ENCODE peak calls at places on chromosomes 3 and 15, in four cellular contexts. Q is GM12878, U is K562, D is HepG2. L is an unnamed sample.
A peak's percentile ranks its signal among the peaks of the same experiment; 100 is the strongest.

GRCh38 chr3:31918179-31919165 is 62.6 kb downstream of the OSBPL10 start:
- DNase-seq in U (no peak), D (no peak), Q (peak; percentile 7), L (no peak)

GRCh38 chr3:1439395-1439794 is 346.6 kb downstream of the CNTN6 start:
- DNase-seq in U (no peak), D (no peak), Q (no peak), L (peak; percentile 17)

GRCh38 chr3:10085738-10086137 is 22.3 kb downstream of the FANCD2OS start:
- DNase-seq in Q (no peak), U (no peak), D (no peak), L (no peak)

GRCh38 chr15:75368689-75369239 is 357 bp upstream of the MAN2C1 start:
- DNase-seq in Q (no peak), U (no peak), D (peak; percentile 87), L (no peak)

GRCh38 chr3:182738583-182739514 is 54.5 kb upstream of the ATP11B start:
- DNase-seq in U (no peak), D (no peak), Q (no peak), L (no peak)

GRCh38 chr15:65569728-65570127 is 39.5 kb downstream of the HACD3 start:
- DNase-seq in D (no peak), U (no peak), Q (no peak), L (no peak)

GRCh38 chr3:147218976-147219375 is 187.4 kb downstream of the ZIC4 start:
- DNase-seq in Q (no peak), D (no peak), U (no peak), L (no peak)

GRCh38 chr3:181017690-181018089 is 28.2 kb upstream of the DNAJC19 start:
- DNase-seq in Q (no peak), U (no peak), D (no peak), L (no peak)

GRCh38 chr15:66800584-66801235 is 98.7 kb downstream of the SMAD6 start:
- DNase-seq in D (no peak), Q (no peak), U (no peak), L (no peak)

GRCh38 chr3:173770011-173770410 is 372.5 kb downstream of the NLGN1 start:
- DNase-seq in D (no peak), Q (no peak), U (no peak), L (no peak)

GRCh38 chr3:17740703-17741102 is 1.7 kb downstream of the TBC1D5 start:
- DNase-seq in D (peak; percentile 92), U (peak; percentile 59), Q (no peak), L (no peak)

GRCh38 chr15:33453761-33454160 is 143.0 kb downstream of the RYR3 start:
- DNase-seq in Q (no peak), U (no peak), D (no peak), L (no peak)

GRCh38 chr3:73964818-73965217 is 340.1 kb upstream of the PDZRN3 start:
- DNase-seq in U (no peak), D (no peak), Q (no peak), L (no peak)

GRCh38 chr3:75906555-75907112 is 121.3 kb upstream of the ZNF717 start:
- DNase-seq in Q (no peak), U (no peak), D (no peak), L (peak; percentile 51)

GRCh38 chr15:25933456-25934158 is 70.5 kb upstream of the ATP10A start:
- DNase-seq in U (peak; percentile 35), D (peak; percentile 47), Q (peak; percentile 5), L (peak; percentile 34)

GRCh38 chr3:153753035-153753434 is 368.2 kb upstream of the ARHGEF26 start:
- DNase-seq in Q (no peak), D (no peak), U (no peak), L (no peak)

GRCh38 chr15:58134886-58135285 is 3.3 kb upstream of the AQP9 start:
- DNase-seq in U (no peak), Q (no peak), D (no peak), L (no peak)

GRCh38 chr3:10417849-10418248 is 87.5 kb downstream of the ATP2B2 start:
- DNase-seq in D (peak; percentile 38), U (peak; percentile 44), Q (no peak), L (no peak)

GRCh38 chr15:42392309-42393024 is 33.2 kb downstream of the CAPN3 start:
- DNase-seq in U (no peak), D (peak; percentile 98), Q (no peak), L (no peak)

GRCh38 chr15:41284425-41285177 is 47.8 kb downstream of the OIP5 start:
- DNase-seq in Q (no peak), U (peak; percentile 46), D (peak; percentile 32), L (peak; percentile 7)

GRCh38 chr3:152331018-152331541 is 62.4 kb downstream of the MBNL1 start:
- DNase-seq in D (peak; percentile 29), U (no peak), Q (no peak), L (no peak)

GRCh38 chr3:191593486-191593885 is 132.5 kb downstream of the PYDC2 start:
- DNase-seq in Q (no peak), D (no peak), U (no peak), L (no peak)

GRCh38 chr3:52108302-52109232 is 45.7 kb downstream of the POC1A start:
- DNase-seq in Q (no peak), U (peak; percentile 40), D (no peak), L (no peak)

GRCh38 chr15:71971905-71972304 is 146.0 kb downstream of the MYO9A start:
- DNase-seq in D (no peak), Q (no peak), U (no peak), L (no peak)

GRCh38 chr3:139677341-139678155 is at the start of gene NMNAT3:
- DNase-seq in U (peak; percentile 93), Q (no peak), D (peak; percentile 77), L (peak; percentile 75)

GRCh38 chr3:134029734-134030381 is at the start of gene SLCO2A1:
- DNase-seq in U (no peak), Q (no peak), D (no peak), L (peak; percentile 54)

GRCh38 chr3:139227165-139227564 is 116.7 kb upstream of the MRPS22 start:
- DNase-seq in D (no peak), U (no peak), Q (no peak), L (no peak)

GRCh38 chr3:47004369-47005211 is 25.1 kb downstream of the NBEAL2 start:
- DNase-seq in D (no peak), U (no peak), Q (no peak), L (no peak)

GRCh38 chr15:95132774-95133173 is 901.4 kb downstream of the MCTP2 start:
- DNase-seq in U (no peak), D (no peak), Q (no peak), L (no peak)

GRCh38 chr15:96309143-96309542 is 21.4 kb upstream of the NR2F2 start:
- DNase-seq in Q (no peak), D (no peak), U (no peak), L (no peak)

GRCh38 chr3:42192334-42193200 is 73.4 kb downstream of the CCK start:
- DNase-seq in Q (peak; percentile 87), U (no peak), D (no peak), L (no peak)

GRCh38 chr3:22835041-22835440 is 368.1 kb upstream of the UBE2E2 start:
- DNase-seq in Q (no peak), U (no peak), D (no peak), L (no peak)

GRCh38 chr3:16741103-16741758 is 136.0 kb upstream of the DAZL start:
- DNase-seq in Q (no peak), U (no peak), D (no peak), L (no peak)

GRCh38 chr15:55915221-55915620 is 78.2 kb downstream of the NEDD4 start:
- DNase-seq in D (no peak), Q (no peak), U (no peak), L (no peak)

GRCh38 chr15:55915876-55916567 is 77.4 kb downstream of the NEDD4 start:
- DNase-seq in Q (no peak), U (no peak), D (no peak), L (no peak)

GRCh38 chr15:55914446-55914845 is 79.0 kb downstream of the NEDD4 start:
- DNase-seq in D (no peak), U (no peak), Q (no peak), L (no peak)

GRCh38 chr15:55916666-55917409 is 76.6 kb downstream of the NEDD4 start:
- DNase-seq in Q (no peak), D (no peak), U (no peak), L (no peak)

DNA sequence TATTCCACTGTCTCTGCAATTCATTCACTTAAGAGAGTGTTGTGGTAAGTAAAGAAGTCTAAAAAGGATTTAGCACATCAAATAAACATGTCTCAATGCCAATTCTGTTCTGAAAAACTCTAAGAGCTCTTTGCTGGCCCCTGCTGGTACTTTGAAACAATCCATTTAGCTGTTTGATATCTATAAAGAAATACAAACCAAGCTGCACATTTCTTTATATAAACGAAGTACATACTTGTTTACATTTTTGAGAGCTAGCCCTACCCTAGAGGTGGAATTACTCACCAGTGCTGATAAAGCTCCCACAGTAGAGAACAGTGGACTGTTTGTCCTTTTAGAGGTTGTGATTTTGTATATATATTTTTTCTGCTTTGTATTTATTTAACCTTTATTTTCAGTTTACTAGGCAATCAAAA is 75.5 kb downstream of the NEDD4 start:
- DNase-seq in D (peak; percentile 58), Q (no peak), U (peak; percentile 14), L (peak; percentile 12)
- TF ChIP-seq TARDBP in D (no peak), Q (no peak), U (no peak), L (no peak)

GRCh38 chr3:171879472-171879871 is 36.3 kb downstream of the TMEM212 start:
- DNase-seq in U (no peak), Q (no peak), D (peak; percentile 57), L (no peak)

GRCh38 chr3:171880471-171880870 is 37.3 kb downstream of the TMEM212 start:
- DNase-seq in Q (no peak), U (no peak), D (no peak), L (no peak)

GRCh38 chr3:171876651-171877272 is 33.6 kb downstream of the TMEM212 start:
- DNase-seq in D (no peak), U (no peak), Q (no peak), L (no peak)

GRCh38 chr3:171875923-171876412 is 32.8 kb downstream of the TMEM212 start:
- DNase-seq in U (no peak), Q (no peak), D (peak; percentile 48), L (no peak)

GRCh38 chr3:171878441-171879225 is 35.5 kb downstream of the TMEM212 start:
- DNase-seq in Q (no peak), U (no peak), D (peak; percentile 33), L (peak; percentile 40)
- TF ChIP-seq TARDBP in Q (no peak), U (no peak), D (no peak), L (no peak)

GRCh38 chr3:128426128-128426921 is 40.4 kb downstream of the DNAJB8 start:
- DNase-seq in Q (no peak), U (peak; percentile 83), D (peak; percentile 35), L (peak; percentile 93)
- TF ChIP-seq TARDBP in Q (no peak), U (no peak), D (no peak), L (no peak)

DNA sequence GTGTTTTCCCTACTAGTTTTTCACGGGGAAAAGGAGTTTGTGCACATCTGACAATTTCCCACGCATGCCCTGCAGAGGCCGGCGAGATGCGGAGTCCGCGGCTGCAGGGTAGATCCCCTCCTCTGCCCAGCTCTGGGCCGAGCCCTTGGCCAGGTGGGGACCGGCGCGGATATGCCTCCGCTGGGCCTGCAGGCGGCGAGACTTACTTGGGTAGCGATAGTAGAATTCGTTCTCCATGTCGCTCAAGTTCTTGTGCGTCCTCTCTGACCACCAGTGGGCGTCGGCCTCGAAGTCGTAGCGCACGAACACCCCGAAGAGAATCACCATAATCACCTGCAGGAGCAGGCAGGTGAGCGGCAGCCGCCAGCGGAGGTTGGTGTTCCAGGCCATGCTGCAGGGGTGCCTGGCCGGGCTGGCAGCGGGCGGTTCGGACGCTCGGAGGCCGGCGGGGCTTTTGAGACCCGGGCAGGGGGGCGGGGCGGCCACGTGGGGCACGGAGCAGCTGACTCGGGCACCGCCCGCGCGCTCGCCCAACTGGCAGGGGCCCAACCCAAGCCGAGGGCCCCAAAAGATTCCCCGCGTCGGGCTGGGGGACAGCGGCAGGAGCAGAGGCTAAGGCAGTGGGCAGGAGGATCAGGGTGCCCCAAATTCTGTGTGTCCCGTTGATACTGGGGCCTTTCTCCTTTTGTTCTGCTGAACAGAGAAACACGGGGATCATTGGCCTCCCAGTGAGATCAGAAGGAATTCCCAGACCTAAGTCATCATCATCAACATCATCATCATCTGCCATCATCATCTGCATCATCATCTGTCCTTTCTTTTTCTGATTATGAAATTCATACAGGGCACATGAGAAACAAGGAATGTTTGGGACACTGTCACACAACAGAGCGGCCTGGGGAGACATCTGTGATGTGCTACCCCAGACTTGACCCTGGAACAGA is at the start of gene RHCG:
- DNase-seq in U (peak; percentile 45), D (peak; percentile 69), Q (no peak), L (no peak)
- TF ChIP-seq TARDBP in U (no peak), D (no peak), Q (no peak), L (no peak)

L was measured in HEK293T.